ENCODE peak calls at places on chromosomes 2 and 18, in five cellular contexts. F is esophagus muscularis mucosa, S is Peyer's patch, T is ovary, I is upper lobe of left lung. X is an unnamed sample.

GRCh38 chr2:72010647-72011355 is 136.9 kb downstream of the CYP26B1 start:
- DNase-seq in S (no peak), T (no peak), F (peak), I (peak), X (peak)

GRCh38 chr2:42010743-42011298 is 37.0 kb upstream of the PKDCC start:
- DNase-seq in T (no peak), I (no peak), S (no peak), F (no peak), X (no peak)

GRCh38 chr18:35998967-35999366 is 26.5 kb downstream of the RMP24 start:
- DNase-seq in I (no peak), S (no peak), F (no peak), T (no peak), X (no peak)

GRCh38 chr18:45755936-45756335 is 32.0 kb downstream of the SLC14A1 start:
- DNase-seq in F (no peak), S (no peak), T (peak), I (peak), X (peak)

GRCh38 chr2:145230546-145230945 is 710.6 kb upstream of the ZEB2 start:
- DNase-seq in F (no peak), S (no peak), T (no peak), I (no peak), X (no peak)

GRCh38 chr2:9463698-9464034 is 10.7 kb upstream of the IAH1 start:
- DNase-seq in T (no peak), I (no peak), S (no peak), F (no peak), X (no peak)

GRCh38 chr2:226387499-226387942 is 412.1 kb downstream of the IRS1 start:
- DNase-seq in S (no peak), T (no peak), I (no peak), F (no peak), X (no peak)

GRCh38 chr2:28348149-28348567 is 44.5 kb upstream of the FOSL2 start:
- DNase-seq in I (no peak), T (no peak), F (no peak), S (peak), X (no peak)

GRCh38 chr2:229825476-229825875 is 96.3 kb downstream of the TRIP12 start:
- DNase-seq in F (no peak), S (no peak), T (no peak), I (no peak), X (no peak)

GRCh38 chr18:34633368-34633767 is 76.7 kb upstream of the DTNA start:
- DNase-seq in I (no peak), T (no peak), S (no peak), F (no peak), X (no peak)

GRCh38 chr2:8118940-8119781 is 562.7 kb upstream of the ID2 start:
- DNase-seq in S (no peak), I (no peak), F (no peak), T (no peak), X (no peak)

GRCh38 chr2:111704246-111704645 is 179.7 kb downstream of the ANAPC1 start:
- DNase-seq in T (no peak), I (no peak), S (no peak), F (no peak), X (peak)

GRCh38 chr2:77161009-77161408 is 361.2 kb downstream of the LRRTM4 start:
- DNase-seq in F (no peak), T (no peak), I (no peak), S (no peak), X (no peak)

GRCh38 chr2:26462511-26463251 is 15.2 kb downstream of the OTOF start:
- DNase-seq in F (no peak), I (no peak), T (no peak), S (peak), X (no peak)

GRCh38 chr2:112869258-112869842 is 32.8 kb upstream of the IL1B start:
- DNase-seq in I (peak), F (no peak), T (no peak), S (peak), X (no peak)

GRCh38 chr2:214853906-214854305 is 44.4 kb upstream of the BARD1 start:
- DNase-seq in S (no peak), F (no peak), I (no peak), T (no peak), X (no peak)

GRCh38 chr2:210558708-210559107 is 2.3 kb downstream of the CPS1 start:
- DNase-seq in S (no peak), F (no peak), I (no peak), T (no peak), X (no peak)

GRCh38 chr2:28661589-28662001 is 90.0 kb upstream of the PPP1CB start:
- DNase-seq in S (no peak), I (peak), F (no peak), T (peak), X (peak)

GRCh38 chr2:222813177-222813843 is 47.5 kb upstream of the ACSL3 start:
- DNase-seq in F (no peak), S (no peak), I (no peak), T (no peak), X (no peak)

GRCh38 chr18:28125051-28125450 is 51.9 kb downstream of the CDH2 start:
- DNase-seq in F (no peak), I (no peak), T (no peak), S (no peak), X (no peak)

GRCh38 chr2:175834472-175834871 is 167.6 kb downstream of the LNPK start:
- DNase-seq in S (no peak), T (no peak), I (no peak), F (no peak), X (no peak)

GRCh38 chr2:64595397-64596160 is 58.1 kb downstream of the SERTAD2 start:
- DNase-seq in F (no peak), S (no peak), I (no peak), T (no peak), X (no peak)

GRCh38 chr18:63664571-63664970 is 2.9 kb upstream of the SERPINB3 start:
- DNase-seq in I (no peak), F (no peak), T (no peak), S (no peak), X (no peak)

DNA sequence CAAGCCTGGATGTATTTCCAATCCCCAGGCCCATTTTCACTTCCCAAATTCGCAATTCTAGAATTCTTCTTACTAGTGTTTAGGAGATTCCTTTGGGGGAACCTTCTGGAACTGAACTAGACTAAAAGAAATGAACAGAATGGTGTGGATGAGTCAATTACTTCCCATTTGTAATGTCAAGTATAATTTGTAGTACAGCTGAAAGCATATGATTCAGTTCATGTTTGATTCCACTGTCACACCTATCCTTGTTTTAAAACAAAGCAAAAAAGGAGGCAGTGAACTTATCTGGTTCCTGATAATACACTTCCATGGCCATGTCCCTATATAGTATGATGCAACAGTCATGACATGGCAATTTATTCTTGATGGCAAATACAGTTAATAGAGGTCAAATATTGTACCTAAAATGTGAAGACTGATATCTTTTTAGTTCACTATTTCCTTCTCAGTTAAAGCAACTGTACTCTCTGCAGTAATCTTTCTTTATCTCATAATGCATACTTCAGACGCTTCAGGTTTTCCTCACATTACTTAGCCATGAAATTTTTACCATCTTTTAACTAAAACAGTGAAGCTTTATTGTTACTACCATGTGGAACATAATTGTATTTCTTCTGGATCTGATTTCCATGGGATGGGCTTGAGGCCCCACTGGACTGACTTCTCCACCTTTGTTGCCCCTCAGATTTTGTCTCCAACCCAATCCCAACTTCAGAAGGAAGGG is 1.9 kb downstream of the IDH1 start:
- DNase-seq in T (no peak), F (no peak), S (no peak), I (no peak), X (no peak)
- H3K4me3 ChIP-seq in T (no peak), F (peak), S (peak), I (no peak), X (peak)

GRCh38 chr2:208819190-208819589 is 412.6 kb downstream of the PTH2R start:
- DNase-seq in F (no peak), T (no peak), I (no peak), S (no peak), X (no peak)

GRCh38 chr2:208820289-208820688 is 413.7 kb downstream of the PTH2R start:
- DNase-seq in T (no peak), I (no peak), S (no peak), F (no peak), X (no peak)
- TF ChIP-seq CTCF in T (no peak), I (no peak), S (no peak), F (no peak), X (no peak)

GRCh38 chr2:85259101-85259590 is 68.6 kb downstream of the TGOLN2 start:
- DNase-seq in I (no peak), S (no peak), F (no peak), T (no peak), X (no peak)

GRCh38 chr2:85257359-85258193 is 70.2 kb downstream of the TGOLN2 start:
- DNase-seq in S (no peak), F (no peak), T (no peak), I (no peak), X (no peak)

GRCh38 chr2:85255813-85256581 is 71.8 kb downstream of the TGOLN2 start:
- DNase-seq in F (no peak), I (no peak), S (no peak), T (peak), X (no peak)

GRCh38 chr2:85259865-85260264 is 67.9 kb downstream of the TGOLN2 start:
- DNase-seq in S (no peak), F (no peak), T (no peak), I (no peak), X (no peak)

GRCh38 chr2:85258194-85258605 is 69.6 kb downstream of the TGOLN2 start:
- DNase-seq in F (no peak), S (no peak), T (no peak), I (no peak), X (no peak)
- H3K27ac ChIP-seq in F (peak), S (no peak), T (no peak), I (peak), X (peak)

DNA sequence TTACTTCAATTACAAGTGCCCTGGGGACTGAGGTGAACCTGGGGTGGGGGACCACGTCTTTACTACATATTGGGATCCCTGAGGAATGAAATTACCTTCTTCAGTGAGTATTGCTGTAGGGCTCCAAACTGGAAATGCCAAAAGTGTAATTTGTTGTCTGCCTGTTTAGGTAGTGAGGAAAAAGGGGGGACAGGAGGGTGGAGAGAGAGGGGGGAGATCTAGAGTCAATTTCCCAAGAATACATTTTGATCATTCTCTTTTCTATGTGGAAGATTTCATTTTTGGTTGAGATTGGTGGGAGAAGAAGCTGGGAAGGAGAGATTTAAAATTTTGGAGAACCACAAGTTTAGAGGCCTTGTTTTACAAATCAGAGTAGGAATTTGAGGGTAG is 101.1 kb downstream of the SPTBN1 start:
- DNase-seq in F (no peak), I (no peak), S (no peak), T (no peak), X (no peak)
- H3K4me3 ChIP-seq in F (peak), I (no peak), S (peak), T (peak), X (peak)

DNA sequence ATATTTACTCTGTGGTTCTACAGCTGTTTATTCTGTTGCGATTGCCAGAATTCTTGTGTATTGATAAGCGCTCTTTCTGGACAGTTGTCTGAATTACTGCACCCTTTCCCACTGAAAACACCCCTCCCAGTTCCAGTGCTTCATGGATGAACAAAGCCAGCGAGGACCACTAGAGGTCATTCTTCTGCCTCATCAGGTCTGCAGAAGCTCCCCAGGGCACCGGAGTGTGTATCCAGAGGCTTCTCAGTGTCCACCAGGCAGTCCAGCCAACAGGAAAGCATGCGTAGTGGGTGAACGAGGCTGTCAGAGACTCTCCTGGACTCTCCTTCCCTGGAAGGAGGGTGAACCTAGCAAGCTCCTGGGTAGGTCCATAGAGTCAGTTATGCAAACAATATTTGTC is 40.6 kb upstream of the INHBB start:
- DNase-seq in T (no peak), S (no peak), F (no peak), I (no peak), X (no peak)
- TF ChIP-seq CTCF in T (no peak), S (no peak), F (no peak), I (no peak), X (no peak)

DNA sequence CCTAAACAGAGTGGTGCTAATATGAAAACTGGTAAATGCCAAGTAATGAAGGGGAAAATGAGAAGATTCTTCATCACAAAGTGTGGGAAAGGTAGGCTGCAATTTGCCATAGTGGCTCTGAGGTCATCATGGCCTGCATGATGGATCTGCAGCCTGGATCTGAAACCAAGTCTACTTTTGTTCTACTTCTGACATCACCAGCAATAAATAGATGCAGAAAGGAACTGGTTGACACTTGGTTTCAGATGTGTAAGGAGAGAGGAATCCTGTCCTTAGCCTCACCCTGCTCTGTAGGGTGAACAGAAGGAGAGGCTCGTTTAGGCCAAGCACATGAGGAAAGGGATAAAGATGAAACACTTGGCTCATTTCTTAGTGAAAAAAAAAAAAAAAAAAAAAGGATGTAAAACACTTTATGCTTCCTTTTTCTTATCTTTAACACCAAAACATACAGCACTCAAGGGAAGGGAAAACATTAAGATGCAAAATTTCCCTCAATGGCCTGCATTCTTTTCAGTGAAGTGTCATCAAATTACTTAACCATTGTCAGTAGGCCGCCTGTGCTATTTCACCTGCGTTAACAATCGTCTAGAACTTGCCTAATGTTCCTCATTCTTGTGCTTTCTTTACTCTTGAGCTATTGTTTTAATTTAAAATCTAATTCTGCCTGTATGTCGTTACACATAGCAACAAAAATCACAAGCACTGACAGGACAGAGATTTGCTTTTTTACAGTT is 3.9 kb downstream of the NEB start:
- DNase-seq in S (no peak), T (no peak), F (no peak), I (no peak), X (no peak)
- H3K27ac ChIP-seq in S (no peak), T (no peak), F (no peak), I (no peak), X (no peak)

GRCh38 chr2:188201639-188202038 is 90.0 kb upstream of the GULP1 start:
- DNase-seq in F (no peak), I (no peak), T (no peak), S (no peak), X (no peak)
- H3K4me3 ChIP-seq in F (no peak), I (no peak), T (no peak), S (no peak), X (no peak)

X was measured in coronary artery.